ENCODE peak calls at places on chromosomes 3 and 15, in seven cellular contexts. D is WTC11, A is osteocyte, O is A673, W is Caki2, K is DND-41, M is HFFc6. Z is an unnamed sample.

GRCh38 chr3:10395671-10396070 is 74.8 kb upstream of the SEC13 start:
- DNase-seq in A (no peak), K (peak), W (no peak), D (no peak), O (no peak), M (no peak), Z (no peak)

GRCh38 chr3:131914090-131914691 is 120.6 kb downstream of the CPNE4 start:
- DNase-seq in W (no peak), D (peak), O (no peak), A (no peak), K (no peak), M (no peak), Z (no peak)

GRCh38 chr15:40937762-40938529 is 8.8 kb downstream of the DLL4 start:
- DNase-seq in M (peak), A (no peak), O (no peak), W (peak), D (no peak), K (no peak), Z (no peak)

GRCh38 chr3:67414740-67415139 is 239.7 kb downstream of the SUCLG2 start:
- DNase-seq in A (no peak), O (no peak), D (no peak), M (no peak), W (no peak), K (no peak), Z (no peak)

GRCh38 chr3:196684548-196685407 is 27.3 kb downstream of the CEP19 start:
- DNase-seq in M (peak), W (peak), O (peak), A (no peak), K (peak), D (peak), Z (peak)

GRCh38 chr3:133620066-133620784 is 41.5 kb downstream of the TOPBP1 start:
- DNase-seq in D (no peak), K (no peak), O (no peak), W (no peak), M (no peak), A (no peak), Z (no peak)

GRCh38 chr15:57150066-57150865 is 226.0 kb upstream of the CGNL1 start:
- DNase-seq in W (no peak), O (peak), M (peak), D (no peak), A (no peak), K (no peak), Z (no peak)

GRCh38 chr3:193295985-193296384 is 55.0 kb downstream of the PLAAT1 start:
- DNase-seq in M (no peak), D (no peak), A (no peak), O (no peak), K (no peak), W (no peak), Z (no peak)

GRCh38 chr3:39281533-39281932 is 1.7 kb upstream of the CX3CR1 start:
- DNase-seq in M (no peak), K (no peak), A (peak), O (no peak), W (no peak), D (no peak), Z (no peak)

GRCh38 chr15:96619171-96619570 is 288.7 kb downstream of the NR2F2 start:
- DNase-seq in D (no peak), A (no peak), O (peak), M (no peak), K (no peak), W (no peak), Z (no peak)